ENCODE peak calls at places on chromosome 2, in ten cellular contexts. W is SK-N-SH, I is prostate gland, A is breast epithelium, O is K562, E is HCT116, B is transverse colon, S is Panc1, V is suprapubic skin, D is HepG2. Y is an unnamed sample. For H3K9me3, the result is how much of the 10 kb centered on the place peaks cover.

GRCh38 chr2:137943035-137943830 is 21.0 kb upstream of the HNMT start:
- DNase-seq in W (no peak), I (no peak), A (no peak), O (no peak), E (no peak), B (no peak), S (no peak), V (no peak), D (peak), Y (no peak)

GRCh38 chr2:200039847-200040246 is 84.5 kb downstream of the MAIP1 start:
- DNase-seq in W (no peak), I (no peak), A (no peak), O (no peak), E (no peak), B (no peak), S (no peak), V (no peak), D (no peak), Y (no peak)

GRCh38 chr2:168669151-168669550 is 133.3 kb upstream of the NOSTRIN start:
- DNase-seq in W (no peak), I (no peak), A (no peak), O (no peak), E (no peak), B (no peak), S (no peak), V (no peak), D (no peak), Y (no peak)

GRCh38 chr2:148887349-148888002 is 12.4 kb downstream of the KIF5C start:
- DNase-seq in W (no peak), I (no peak), A (no peak), O (no peak), E (no peak), B (no peak), S (no peak), V (no peak), D (no peak), Y (no peak)

GRCh38 chr2:60717691-60718090 is 38.4 kb upstream of the PAPOLG start:
- DNase-seq in W (no peak), I (peak), A (no peak), O (no peak), E (no peak), B (peak), S (no peak), V (no peak), D (peak), Y (no peak)

GRCh38 chr2:238888781-238889180 is 40.9 kb downstream of the TWIST2 start:
- DNase-seq in W (no peak), I (no peak), A (no peak), O (no peak), E (no peak), B (no peak), S (no peak), V (no peak), D (no peak), Y (no peak)

GRCh38 chr2:177984739-177985138 is 87.8 kb downstream of the PDE11A start:
- DNase-seq in W (peak), I (peak), A (no peak), O (no peak), E (no peak), B (peak), S (no peak), V (no peak), D (no peak), Y (no peak)

GRCh38 chr2:196274387-196274809 is 103.0 kb upstream of the STK17B start:
- DNase-seq in W (no peak), I (peak), A (no peak), O (no peak), E (no peak), B (peak), S (no peak), V (no peak), D (no peak), Y (no peak)

GRCh38 chr2:212893216-212893615 is 258.2 kb downstream of the IKZF2 start:
- DNase-seq in W (no peak), I (no peak), A (no peak), O (no peak), E (no peak), B (no peak), S (no peak), V (no peak), D (no peak), Y (no peak)

GRCh38 chr2:179553382-179553781 is 288.8 kb upstream of the SESTD1 start:
- DNase-seq in W (no peak), I (no peak), A (no peak), O (no peak), E (no peak), B (no peak), S (no peak), V (no peak), D (no peak), Y (no peak)

GRCh38 chr2:37564356-37564755 is 107.1 kb downstream of the CDC42EP3 start:
- DNase-seq in W (no peak), I (no peak), A (no peak), O (no peak), E (no peak), B (no peak), S (no peak), V (no peak), D (no peak), Y (no peak)

GRCh38 chr2:240960963-240961876 is 37.2 kb upstream of the SNED1 start:
- DNase-seq in W (no peak), I (no peak), A (peak), O (no peak), E (no peak), B (no peak), S (no peak), V (no peak), D (peak), Y (peak)

GRCh38 chr2:176544579-176545365 is 275.5 kb downstream of the MTX2 start:
- DNase-seq in W (no peak), I (no peak), A (no peak), O (no peak), E (no peak), B (no peak), S (no peak), V (no peak), D (no peak), Y (no peak)

GRCh38 chr2:235689427-235689853 is 195.6 kb downstream of the AGAP1 start:
- DNase-seq in W (no peak), I (no peak), A (no peak), O (no peak), E (no peak), B (no peak), S (no peak), V (no peak), D (no peak), Y (peak)

GRCh38 chr2:237955640-237956401 is 11.0 kb upstream of the UBE2F start:
- DNase-seq in W (peak), I (no peak), A (no peak), O (no peak), E (no peak), B (no peak), S (no peak), V (no peak), D (no peak), Y (no peak)

GRCh38 chr2:20223345-20224190 is 1.4 kb downstream of the SDC1 start:
- DNase-seq in W (peak), I (no peak), A (peak), O (no peak), E (no peak), B (no peak), S (no peak), V (no peak), D (peak), Y (no peak)

GRCh38 chr2:173891315-173892037 is 73.7 kb downstream of the SP3 start:
- DNase-seq in W (no peak), I (no peak), A (no peak), O (peak), E (no peak), B (no peak), S (no peak), V (no peak), D (no peak), Y (no peak)

GRCh38 chr2:38244306-38244705 is 132.8 kb downstream of the ATL2 start:
- DNase-seq in W (no peak), I (no peak), A (no peak), O (no peak), E (no peak), B (no peak), S (no peak), V (no peak), D (no peak), Y (no peak)

GRCh38 chr2:158202151-158202778 is 100.6 kb downstream of the UPP2 start:
- DNase-seq in W (peak), I (no peak), A (no peak), O (no peak), E (no peak), B (no peak), S (no peak), V (no peak), D (no peak), Y (no peak)

GRCh38 chr2:60634443-60634842 is 81.0 kb upstream of the BCL11A start:
- DNase-seq in W (no peak), I (no peak), A (no peak), O (no peak), E (no peak), B (no peak), S (no peak), V (no peak), D (no peak), Y (no peak)

GRCh38 chr2:140457483-140457882 is 1673.3 kb downstream of the LRP1B start:
- DNase-seq in W (no peak), I (no peak), A (no peak), O (no peak), E (no peak), B (no peak), S (no peak), V (no peak), D (no peak), Y (no peak)

GRCh38 chr2:173126819-173127218 is 51.2 kb downstream of the MAP3K20 start:
- DNase-seq in W (no peak), I (no peak), A (no peak), O (no peak), E (no peak), B (no peak), S (no peak), V (no peak), D (no peak), Y (no peak)

GRCh38 chr2:215460682-215461081 is 24.8 kb upstream of the FN1 start:
- DNase-seq in W (no peak), I (no peak), A (no peak), O (no peak), E (no peak), B (no peak), S (no peak), V (no peak), D (peak), Y (no peak)

GRCh38 chr2:158009425-158009824 is 92.3 kb upstream of the UPP2 start:
- DNase-seq in W (no peak), I (no peak), A (no peak), O (no peak), E (no peak), B (no peak), S (no peak), V (no peak), D (no peak), Y (no peak)

GRCh38 chr2:44443510-44443909 is 81.8 kb downstream of the CAMKMT start:
- DNase-seq in W (no peak), I (no peak), A (no peak), O (no peak), E (no peak), B (no peak), S (no peak), V (no peak), D (no peak), Y (no peak)

GRCh38 chr2:144748443-144748842 is 228.5 kb upstream of the ZEB2 start:
- DNase-seq in W (no peak), I (no peak), A (no peak), O (no peak), E (no peak), B (no peak), S (no peak), V (no peak), D (no peak), Y (no peak)
- H3K9me3 ChIP-seq in W (under half), I (under half), A (under half), O (under half), E (under half), B (under half), S (under half), V (under half), D (half or more), Y (under half)

GRCh38 chr2:68466361-68466777 is 725 bp downstream of the FBXO48 start:
- DNase-seq in W (no peak), I (peak), A (no peak), O (no peak), E (no peak), B (peak), S (no peak), V (no peak), D (peak), Y (no peak)
- TF ChIP-seq CTCF in W (peak), I (no peak), A (no peak), O (no peak), E (no peak), B (no peak), S (peak), V (no peak), D (no peak), Y (no peak)

GRCh38 chr2:85708641-85709040 is 14.5 kb downstream of the GNLY start:
- DNase-seq in W (no peak), I (no peak), A (no peak), O (no peak), E (no peak), B (no peak), S (no peak), V (no peak), D (no peak), Y (no peak)
- TF ChIP-seq POLR2AphosphoS5 in W (no peak), I (peak), A (peak), O (no peak), E (no peak), B (peak), S (no peak), V (peak), D (no peak), Y (peak)

GRCh38 chr2:109184368-109184767 is 55.4 kb downstream of the SH3RF3 start:
- DNase-seq in W (no peak), I (no peak), A (no peak), O (no peak), E (no peak), B (no peak), S (no peak), V (no peak), D (no peak), Y (peak)

GRCh38 chr2:109183871-109184270 is 54.9 kb downstream of the SH3RF3 start:
- DNase-seq in W (no peak), I (no peak), A (no peak), O (no peak), E (no peak), B (no peak), S (no peak), V (no peak), D (no peak), Y (peak)

GRCh38 chr2:109178974-109179373 is 50.0 kb downstream of the SH3RF3 start:
- DNase-seq in W (no peak), I (no peak), A (no peak), O (no peak), E (no peak), B (no peak), S (no peak), V (no peak), D (no peak), Y (no peak)

GRCh38 chr2:109182426-109182825 is 53.4 kb downstream of the SH3RF3 start:
- DNase-seq in W (no peak), I (no peak), A (no peak), O (no peak), E (no peak), B (no peak), S (no peak), V (no peak), D (no peak), Y (no peak)

GRCh38 chr2:109180786-109181185 is 51.8 kb downstream of the SH3RF3 start:
- DNase-seq in W (no peak), I (no peak), A (no peak), O (no peak), E (no peak), B (no peak), S (no peak), V (no peak), D (no peak), Y (peak)
- H3K9me3 ChIP-seq in W (under half), I (under half), A (under half), O (under half), E (under half), B (under half), S (under half), V (under half), D (under half), Y (under half)

DNA sequence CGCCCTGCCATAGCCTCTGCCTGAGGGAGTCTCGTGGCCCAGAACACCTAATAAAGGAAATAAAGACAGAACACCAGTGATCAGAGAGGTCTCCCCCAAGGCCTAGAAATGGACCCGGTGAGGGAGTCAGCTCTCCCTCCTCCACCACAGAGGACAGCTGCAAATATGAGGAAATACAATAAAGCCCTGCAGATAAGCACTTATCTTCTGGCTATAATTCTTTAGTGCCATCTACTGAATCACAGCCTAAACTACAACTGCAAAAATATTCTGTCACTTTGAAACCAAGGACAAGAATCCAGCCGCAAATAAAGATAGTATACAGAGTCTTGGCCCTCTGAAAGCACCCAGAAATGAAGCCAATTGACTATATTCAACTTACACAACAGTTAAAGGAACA is 42.4 kb upstream of the TACR1 start:
- DNase-seq in W (no peak), I (no peak), A (no peak), O (peak), E (peak), B (no peak), S (no peak), V (no peak), D (peak), Y (no peak)
- TF ChIP-seq CTCF in W (peak), I (no peak), A (no peak), O (peak), E (peak), B (no peak), S (peak), V (no peak), D (peak), Y (no peak)

GRCh38 chr2:217505303-217505702 is 497.5 kb downstream of the TNS1 start:
- DNase-seq in W (no peak), I (no peak), A (no peak), O (no peak), E (no peak), B (no peak), S (no peak), V (no peak), D (no peak), Y (no peak)
- TF ChIP-seq POLR2AphosphoS5 in W (no peak), I (no peak), A (no peak), O (no peak), E (no peak), B (no peak), S (no peak), V (no peak), D (no peak), Y (no peak)